ENCODE peak calls at places on chromosomes 4 and X, in seven cellular contexts. N, H, J, Y, G, P and Z are unnamed samples.
A peak's percentile ranks its signal among the peaks of the same experiment; 100 is the strongest.

GRCh38 chr4:114036426-114036825 is 57.0 kb upstream of the ARSJ start:
- DNase-seq in N (no peak), H (no peak), J (no peak), Y (no peak), G (no peak), P (no peak), Z (no peak)

GRCh38 chr4:38612996-38613395 is 51.0 kb upstream of the KLF3 start:
- DNase-seq in N (no peak), H (no peak), J (no peak), Y (no peak), G (no peak), P (no peak), Z (no peak)

GRCh38 chr4:8396762-8397406 is 43.6 kb downstream of the ACOX3 start:
- DNase-seq in N (no peak), H (no peak), J (no peak), Y (no peak), G (no peak), P (no peak), Z (no peak)

GRCh38 chr4:17276821-17277220 is 235.1 kb downstream of the QDPR start:
- DNase-seq in N (peak; percentile 59), H (peak; percentile 80), J (peak; percentile 39), Y (peak; percentile 42), G (no peak), P (no peak), Z (peak; percentile 25)

GRCh38 chr4:11805837-11806236 is 377.1 kb upstream of the HS3ST1 start:
- DNase-seq in N (peak; percentile 2), H (no peak), J (no peak), Y (no peak), G (no peak), P (no peak), Z (no peak)

GRCh38 chrX:102976290-102976689 is 39.2 kb downstream of the RAB40AL start:
- DNase-seq in N (peak; percentile 76), H (no peak), J (no peak), Y (no peak), G (no peak), P (no peak), Z (no peak)

GRCh38 chrX:47560179-47560830 is 700 bp upstream of the ARAF start:
- DNase-seq in N (no peak), H (no peak), J (no peak), Y (no peak), G (no peak), P (no peak), Z (no peak)

GRCh38 chr4:44869222-44869882 is 143.0 kb upstream of the GNPDA2 start:
- DNase-seq in N (peak; percentile 2), H (peak; percentile 27), J (no peak), Y (no peak), G (no peak), P (no peak), Z (no peak)

GRCh38 chr4:528296-528695 is 29.3 kb downstream of the PIGG start:
- DNase-seq in N (no peak), H (no peak), J (no peak), Y (no peak), G (no peak), P (no peak), Z (no peak)

GRCh38 chrX:3129256-3129655 is 88.0 kb downstream of the ARSF start:
- DNase-seq in N (no peak), H (no peak), J (no peak), Y (no peak), G (no peak), P (no peak), Z (no peak)

GRCh38 chr4:2080429-2081300 is 21.5 kb downstream of the NAT8L start:
- DNase-seq in N (no peak), H (peak; percentile 72), J (no peak), Y (no peak), G (peak; percentile 49), P (no peak), Z (no peak)

GRCh38 chr4:145883173-145883572 is 55.5 kb downstream of the ZNF827 start:
- DNase-seq in N (no peak), H (no peak), J (no peak), Y (no peak), G (no peak), P (no peak), Z (no peak)

GRCh38 chrX:70087857-70088256 is 25.6 kb downstream of the OTUD6A start:
- DNase-seq in N (peak; percentile 50), H (no peak), J (no peak), Y (no peak), G (no peak), P (no peak), Z (no peak)

GRCh38 chr4:78656968-78657445 is 105.4 kb downstream of the ANXA3 start:
- DNase-seq in N (no peak), H (no peak), J (peak; percentile 29), Y (no peak), G (no peak), P (no peak), Z (no peak)

GRCh38 chr4:6548201-6548881 is 26.6 kb upstream of the MAN2B2 start:
- DNase-seq in N (peak; percentile 57), H (no peak), J (no peak), Y (peak; percentile 25), G (no peak), P (no peak), Z (no peak)

GRCh38 chr4:87286970-87287369 is 35.7 kb downstream of the HSD17B13 start:
- DNase-seq in N (no peak), H (no peak), J (no peak), Y (no peak), G (no peak), P (no peak), Z (no peak)
- H3K27ac ChIP-seq in N (no peak overlapping the region), H (no peak overlapping the region), J (no peak overlapping the region), Y (no peak overlapping the region), G (no peak overlapping the region), P (no peak overlapping the region), Z (no peak overlapping the region)

GRCh38 chrX:106906361-106906760 is 3.2 kb upstream of the RIPPLY1 start:
- DNase-seq in N (no peak), H (no peak), J (no peak), Y (no peak), G (no peak), P (no peak), Z (no peak)

GRCh38 chrX:106903291-106903820 is at the start of gene RIPPLY1:
- DNase-seq in N (no peak), H (no peak), J (no peak), Y (no peak), G (no peak), P (no peak), Z (no peak)

GRCh38 chrX:106902684-106903083 is 457 bp downstream of the RIPPLY1 start:
- DNase-seq in N (no peak), H (no peak), J (no peak), Y (no peak), G (no peak), P (no peak), Z (no peak)

GRCh38 chrX:106903856-106904528 is 851 bp upstream of the RIPPLY1 start:
- DNase-seq in N (no peak), H (no peak), J (no peak), Y (no peak), G (no peak), P (no peak), Z (no peak)

DNA sequence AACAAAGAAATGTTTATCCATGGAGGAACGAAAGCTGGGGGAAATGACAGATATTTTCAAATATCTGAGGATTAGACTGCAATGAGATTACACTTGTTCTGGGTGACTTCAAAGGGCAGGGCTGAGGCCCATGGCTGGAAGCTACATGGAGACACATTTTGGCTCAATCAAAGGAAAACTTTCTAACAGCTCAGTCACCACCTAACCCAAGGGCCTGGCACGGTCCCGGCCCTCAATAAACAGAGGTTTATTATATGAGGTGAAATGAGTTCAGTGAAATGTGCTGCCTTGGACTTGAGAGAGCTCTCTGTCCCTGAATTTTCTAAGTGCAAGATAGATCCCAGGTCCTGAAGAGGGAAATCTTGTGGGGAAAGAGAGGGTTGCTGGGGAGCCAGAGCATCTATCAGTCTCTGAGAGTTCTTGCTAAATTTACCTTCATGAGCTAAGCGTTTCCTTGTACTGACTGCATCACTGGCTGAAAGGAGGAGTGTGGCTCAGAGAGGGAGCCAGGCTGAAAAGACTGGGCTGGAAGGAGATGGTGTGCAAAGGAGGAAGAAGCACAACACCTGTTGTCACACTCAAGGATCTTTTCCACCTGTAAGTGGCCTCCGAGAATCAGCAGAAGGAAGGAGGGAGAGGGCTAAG is 2.0 kb upstream of the RIPPLY1 start:
- DNase-seq in N (no peak), H (no peak), J (no peak), Y (no peak), G (no peak), P (no peak), Z (no peak)
- H3K4me1 ChIP-seq in N (no peaks in the 10 kb centered on the region), H (no peaks in the 10 kb centered on the region), J (no peaks in the 10 kb centered on the region), Y (no peaks in the 10 kb centered on the region), G (no peaks in the 10 kb centered on the region), P (no peaks in the 10 kb centered on the region), Z (no peaks in the 10 kb centered on the region)

GRCh38 chrX:79365591-79365990 is 1.5 kb downstream of the ITM2A start:
- DNase-seq in N (no peak), H (no peak), J (no peak), Y (no peak), G (no peak), P (no peak), Z (no peak)

GRCh38 chrX:79367907-79368306 is 773 bp upstream of the ITM2A start:
- DNase-seq in N (no peak), H (no peak), J (no peak), Y (no peak), G (no peak), P (no peak), Z (no peak)

GRCh38 chrX:79369871-79370270 is 2.7 kb upstream of the ITM2A start:
- DNase-seq in N (no peak), H (no peak), J (no peak), Y (no peak), G (no peak), P (no peak), Z (no peak)

GRCh38 chrX:79366556-79366887 is 612 bp downstream of the ITM2A start:
- DNase-seq in N (no peak), H (no peak), J (no peak), Y (no peak), G (no peak), P (no peak), Z (peak; percentile 12)

DNA sequence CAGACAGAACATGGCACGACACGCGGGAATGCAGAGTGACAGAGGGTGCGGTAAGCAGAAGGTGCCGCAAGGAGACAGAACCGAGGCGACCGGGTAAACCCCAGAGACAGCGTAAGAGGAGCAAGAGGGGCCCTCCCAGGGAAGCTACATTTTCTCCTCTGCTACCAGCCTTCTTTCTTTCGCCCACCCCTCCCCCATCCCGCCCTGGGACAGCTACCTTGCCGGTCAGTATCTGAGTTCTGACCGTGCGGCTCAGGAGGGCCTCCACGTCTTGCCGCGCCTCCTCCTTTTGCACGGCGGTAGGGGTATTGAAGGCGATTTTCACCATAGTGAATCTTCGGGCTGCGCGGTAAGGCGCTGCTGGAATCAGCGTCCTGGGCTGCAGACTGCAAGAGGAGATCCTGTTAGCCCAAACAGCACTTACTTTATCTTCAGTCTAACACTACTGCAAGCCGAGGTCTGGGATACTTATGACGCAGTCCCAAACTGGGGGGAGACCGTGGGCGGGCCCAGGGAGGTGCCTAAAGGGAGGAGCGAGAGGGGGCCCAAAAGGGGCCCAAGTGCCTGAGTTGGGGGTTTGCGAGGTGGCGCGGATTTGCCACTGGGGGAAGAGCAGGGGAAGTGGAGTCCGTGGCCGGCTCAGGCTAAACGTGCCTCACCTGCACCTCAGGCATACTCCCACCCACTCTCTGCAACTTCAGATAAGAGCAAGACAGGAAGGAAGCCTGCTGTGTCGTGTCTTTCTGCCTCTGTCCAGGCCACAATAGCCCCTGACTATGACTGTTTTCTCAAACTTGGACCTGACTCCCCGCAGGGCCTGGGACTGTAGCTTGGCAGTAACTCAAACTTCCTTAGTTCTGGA is at the start of gene ITM2A:
- DNase-seq in N (no peak), H (peak; percentile 81), J (peak; percentile 28), Y (no peak), G (peak; percentile 55), P (peak; percentile 3), Z (peak; percentile 28)
- H3K4me3 ChIP-seq in N (no peak within 1 kb of the TSS), H (no peak within 1 kb of the TSS), J (peak within 1 kb of the TSS; percentile 67), Y (no peak within 1 kb of the TSS), G (peak within 1 kb of the TSS; percentile 44), P (no peak within 1 kb of the TSS), Z (peak within 1 kb of the TSS; percentile 17)

GRCh38 chrX:96689951-96690350 is 5.3 kb downstream of the DIAPH2 start:
- DNase-seq in N (peak; percentile 28), H (no peak), J (no peak), Y (no peak), G (no peak), P (no peak), Z (no peak)
- H3K27ac ChIP-seq in N (no peak overlapping the region), H (no peak overlapping the region), J (no peak overlapping the region), Y (no peak overlapping the region), G (no peak overlapping the region), P (no peak overlapping the region), Z (no peak overlapping the region)